ENCODE peak calls at places on chromosomes 5 and 9, in five cellular contexts. M is NCI-H1105 treated with DMSO at 0.1 percent for 48 hours, U is small intestine, D is caudate nucleus, J is EH. C is an unnamed sample.

GRCh38 chr5:151004499-151004898 is 15.9 kb upstream of the GPX3 start:
- DNase-seq in D (no peak), U (peak), M (no peak), J (no peak), C (no peak)

GRCh38 chr9:91407580-91408275 is 15.9 kb downstream of the NFIL3 start:
- DNase-seq in U (no peak), J (peak), D (no peak), M (no peak), C (no peak)

GRCh38 chr9:129558551-129559505 is 62.1 kb downstream of the C9orf50 start:
- DNase-seq in D (no peak), M (no peak), J (no peak), U (no peak), C (peak)

GRCh38 chr9:124840300-124840833 is 12.9 kb upstream of the WDR38 start:
- DNase-seq in J (no peak), M (no peak), U (no peak), D (no peak), C (peak)

GRCh38 chr5:1123418-1124147 is 11.7 kb upstream of the SLC12A7 start:
- DNase-seq in U (no peak), D (no peak), J (no peak), M (no peak), C (no peak)

GRCh38 chr9:111613436-111614040 is 14.1 kb upstream of the PTGR1 start:
- DNase-seq in M (no peak), J (no peak), D (no peak), U (peak), C (no peak)

GRCh38 chr5:151602806-151603205 is 11.7 kb upstream of the FAT2 start:
- DNase-seq in J (peak), D (no peak), M (no peak), U (no peak), C (no peak)

GRCh38 chr5:59832577-59833301 is 60.8 kb downstream of the PDE4D start:
- DNase-seq in M (no peak), D (no peak), J (no peak), U (no peak), C (no peak)

GRCh38 chr5:160021818-160022446 is 13.0 kb downstream of the TTC1 start:
- DNase-seq in M (peak), D (no peak), U (peak), J (peak), C (peak)

GRCh38 chr9:104903609-104904008 is 24.3 kb downstream of the ABCA1 start:
- DNase-seq in M (no peak), U (no peak), D (no peak), J (peak), C (no peak)

GRCh38 chr5:167639213-167639612 is 652.2 kb upstream of the WWC1 start:
- DNase-seq in M (no peak), U (no peak), J (peak), D (no peak), C (no peak)

GRCh38 chr5:31854625-31855526 is 215.9 kb downstream of the PDZD2 start:
- DNase-seq in D (peak), U (no peak), M (peak), J (peak), C (peak)

GRCh38 chr9:23702311-23702922 is 123.6 kb downstream of the ELAVL2 start:
- DNase-seq in U (no peak), J (no peak), M (no peak), D (no peak), C (no peak)

GRCh38 chr5:107894361-107894760 is 223.6 kb upstream of the EFNA5 start:
- DNase-seq in M (no peak), U (no peak), J (no peak), D (no peak), C (no peak)

GRCh38 chr9:72129271-72130156 is 19.7 kb upstream of the GDA start:
- DNase-seq in M (no peak), U (peak), J (no peak), D (no peak), C (no peak)

GRCh38 chr5:81371354-81371876 is 22.5 kb downstream of the ACOT12 start:
- DNase-seq in M (no peak), J (no peak), D (no peak), U (no peak), C (no peak)

GRCh38 chr5:66450988-66451387 is 145.2 kb upstream of the MAST4 start:
- DNase-seq in D (no peak), M (no peak), J (no peak), U (no peak), C (no peak)

GRCh38 chr5:134453016-134453415 is 41.3 kb upstream of the CDKN2AIPNL start:
- DNase-seq in D (no peak), M (no peak), U (no peak), J (no peak), C (no peak)

GRCh38 chr9:70865471-70865870 is 255.9 kb downstream of the TRPM3 start:
- DNase-seq in D (no peak), U (no peak), M (no peak), J (peak), C (no peak)

GRCh38 chr9:104767507-104767906 is 3.6 kb downstream of the NIPSNAP3B start:
- DNase-seq in D (no peak), J (no peak), U (no peak), M (peak), C (no peak)

GRCh38 chr5:74575741-74576538 is 64.6 kb downstream of the ENC1 start:
- DNase-seq in J (peak), U (peak), D (no peak), M (no peak), C (no peak)

GRCh38 chr5:35230043-35230611 is at the start of gene PRLR:
- DNase-seq in D (no peak), U (peak), M (no peak), J (peak), C (peak)

GRCh38 chr9:129311638-129312037 is 133.6 kb upstream of the IER5L start:
- DNase-seq in U (no peak), D (no peak), M (no peak), J (no peak), C (no peak)

GRCh38 chr9:89357331-89358197 is 39.3 kb downstream of the SECISBP2 start:
- DNase-seq in M (no peak), J (no peak), U (no peak), D (no peak), C (no peak)

GRCh38 chr9:132243156-132244074 is 81.6 kb downstream of the NTNG2 start:
- DNase-seq in D (no peak), M (no peak), U (no peak), J (no peak), C (no peak)

GRCh38 chr5:106894964-106895363 is 775.8 kb downstream of the EFNA5 start:
- DNase-seq in D (no peak), U (no peak), J (no peak), M (no peak), C (no peak)